ENCODE peak calls at places on chromosomes 2 and 18, in five cellular contexts. One of them, this sample, is unnamed.

GRCh38 chr2:9336209-9336533 is 87.2 kb downstream of the ITGB1BP1 start:
- DNase-seq in activated CD4-positive, CD25-positive, alpha-beta regulatory T cell: no peak
- DNase-seq in activated T-cell treated with anti-CD3 and anti-CD28 coated beads for 1 hour: no peak
- DNase-seq in activated CD4-positive, alpha-beta T cell treated with anti-CD3 and anti-CD28 coated beads for 48 hours: peak
- DNase-seq in head of caudate nucleus: no peak
- DNase-seq in this sample: no peak

GRCh38 chr18:75582406-75582821 is 154.9 kb upstream of the SMIM21 start:
- DNase-seq in activated CD4-positive, CD25-positive, alpha-beta regulatory T cell: no peak
- DNase-seq in activated T-cell treated with anti-CD3 and anti-CD28 coated beads for 1 hour: no peak
- DNase-seq in activated CD4-positive, alpha-beta T cell treated with anti-CD3 and anti-CD28 coated beads for 48 hours: no peak
- DNase-seq in head of caudate nucleus: no peak
- DNase-seq in this sample: peak

GRCh38 chr2:73035899-73036778 is 35.4 kb downstream of the SFXN5 start:
- DNase-seq in activated CD4-positive, CD25-positive, alpha-beta regulatory T cell: no peak
- DNase-seq in activated T-cell treated with anti-CD3 and anti-CD28 coated beads for 1 hour: no peak
- DNase-seq in activated CD4-positive, alpha-beta T cell treated with anti-CD3 and anti-CD28 coated beads for 48 hours: no peak
- DNase-seq in head of caudate nucleus: no peak
- DNase-seq in this sample: no peak

GRCh38 chr2:215460682-215461081 is 24.8 kb upstream of the FN1 start:
- DNase-seq in activated CD4-positive, CD25-positive, alpha-beta regulatory T cell: no peak
- DNase-seq in activated T-cell treated with anti-CD3 and anti-CD28 coated beads for 1 hour: no peak
- DNase-seq in activated CD4-positive, alpha-beta T cell treated with anti-CD3 and anti-CD28 coated beads for 48 hours: no peak
- DNase-seq in head of caudate nucleus: no peak
- DNase-seq in this sample: peak

GRCh38 chr2:236525416-236525997 is 44.1 kb upstream of the ACKR3 start:
- DNase-seq in activated CD4-positive, CD25-positive, alpha-beta regulatory T cell: no peak
- DNase-seq in activated T-cell treated with anti-CD3 and anti-CD28 coated beads for 1 hour: no peak
- DNase-seq in activated CD4-positive, alpha-beta T cell treated with anti-CD3 and anti-CD28 coated beads for 48 hours: no peak
- DNase-seq in head of caudate nucleus: no peak
- DNase-seq in this sample: no peak

GRCh38 chr2:74250189-74250631 is 51.8 kb downstream of the MTHFD2 start:
- DNase-seq in activated CD4-positive, CD25-positive, alpha-beta regulatory T cell: peak
- DNase-seq in activated T-cell treated with anti-CD3 and anti-CD28 coated beads for 1 hour: peak
- DNase-seq in activated CD4-positive, alpha-beta T cell treated with anti-CD3 and anti-CD28 coated beads for 48 hours: peak
- DNase-seq in head of caudate nucleus: peak
- DNase-seq in this sample: no peak

GRCh38 chr2:196170681-196171247 is 614 bp downstream of the STK17B start:
- DNase-seq in activated CD4-positive, CD25-positive, alpha-beta regulatory T cell: no peak
- DNase-seq in activated T-cell treated with anti-CD3 and anti-CD28 coated beads for 1 hour: no peak
- DNase-seq in activated CD4-positive, alpha-beta T cell treated with anti-CD3 and anti-CD28 coated beads for 48 hours: peak
- DNase-seq in head of caudate nucleus: peak
- DNase-seq in this sample: no peak

GRCh38 chr18:21406111-21406510 is 164.1 kb downstream of the GREB1L start:
- DNase-seq in activated CD4-positive, CD25-positive, alpha-beta regulatory T cell: no peak
- DNase-seq in activated T-cell treated with anti-CD3 and anti-CD28 coated beads for 1 hour: no peak
- DNase-seq in activated CD4-positive, alpha-beta T cell treated with anti-CD3 and anti-CD28 coated beads for 48 hours: no peak
- DNase-seq in head of caudate nucleus: no peak
- DNase-seq in this sample: no peak

GRCh38 chr18:21145371-21145770 is 33.8 kb upstream of the ROCK1 start:
- DNase-seq in activated CD4-positive, CD25-positive, alpha-beta regulatory T cell: no peak
- DNase-seq in activated T-cell treated with anti-CD3 and anti-CD28 coated beads for 1 hour: no peak
- DNase-seq in activated CD4-positive, alpha-beta T cell treated with anti-CD3 and anti-CD28 coated beads for 48 hours: no peak
- DNase-seq in head of caudate nucleus: no peak
- DNase-seq in this sample: no peak

GRCh38 chr2:68811364-68811763 is 59.8 kb downstream of the BMP10 start:
- DNase-seq in activated CD4-positive, CD25-positive, alpha-beta regulatory T cell: no peak
- DNase-seq in activated T-cell treated with anti-CD3 and anti-CD28 coated beads for 1 hour: no peak
- DNase-seq in activated CD4-positive, alpha-beta T cell treated with anti-CD3 and anti-CD28 coated beads for 48 hours: no peak
- DNase-seq in head of caudate nucleus: no peak
- DNase-seq in this sample: no peak

GRCh38 chr2:106108351-106108750 is 85.8 kb downstream of the UXS1 start:
- DNase-seq in activated CD4-positive, CD25-positive, alpha-beta regulatory T cell: no peak
- DNase-seq in activated T-cell treated with anti-CD3 and anti-CD28 coated beads for 1 hour: no peak
- DNase-seq in activated CD4-positive, alpha-beta T cell treated with anti-CD3 and anti-CD28 coated beads for 48 hours: no peak
- DNase-seq in head of caudate nucleus: no peak
- DNase-seq in this sample: no peak

GRCh38 chr2:65396348-65397026 is 35.9 kb downstream of the SPRED2 start:
- DNase-seq in activated CD4-positive, CD25-positive, alpha-beta regulatory T cell: no peak
- DNase-seq in activated T-cell treated with anti-CD3 and anti-CD28 coated beads for 1 hour: no peak
- DNase-seq in activated CD4-positive, alpha-beta T cell treated with anti-CD3 and anti-CD28 coated beads for 48 hours: no peak
- DNase-seq in head of caudate nucleus: no peak
- DNase-seq in this sample: no peak

GRCh38 chr2:169748316-169748715 is 14.7 kb downstream of the KLHL23 start:
- DNase-seq in activated CD4-positive, CD25-positive, alpha-beta regulatory T cell: no peak
- DNase-seq in activated T-cell treated with anti-CD3 and anti-CD28 coated beads for 1 hour: no peak
- DNase-seq in activated CD4-positive, alpha-beta T cell treated with anti-CD3 and anti-CD28 coated beads for 48 hours: no peak
- DNase-seq in head of caudate nucleus: no peak
- DNase-seq in this sample: no peak

GRCh38 chr2:124186801-124187200 is 161.7 kb downstream of the CNTNAP5 start:
- DNase-seq in activated CD4-positive, CD25-positive, alpha-beta regulatory T cell: no peak
- DNase-seq in activated T-cell treated with anti-CD3 and anti-CD28 coated beads for 1 hour: no peak
- DNase-seq in activated CD4-positive, alpha-beta T cell treated with anti-CD3 and anti-CD28 coated beads for 48 hours: no peak
- DNase-seq in head of caudate nucleus: no peak
- DNase-seq in this sample: no peak

This sample was measured in AG09309.